ENCODE peak calls at places on chromosomes 13 and 19, in seven cellular contexts. B, M, A, E, H, G and P are unnamed samples.

GRCh38 chr13:112165712-112166111 is 98.8 kb downstream of the SOX1 start:
- DNase-seq in H (no peak), G (no peak), A (no peak), M (no peak), E (no peak), B (no peak), P (no peak)

GRCh38 chr13:97911311-97912138 is 42.0 kb upstream of the IPO5 start:
- DNase-seq in E (peak), B (peak), M (no peak), H (no peak), A (no peak), G (peak), P (no peak)

GRCh38 chr13:20499986-20500385 is 25.7 kb downstream of the CRYL1 start:
- DNase-seq in M (no peak), E (no peak), H (no peak), B (no peak), A (no peak), G (no peak), P (no peak)

GRCh38 chr19:478236-478888 is 17.5 kb upstream of the SHC2 start:
- DNase-seq in M (no peak), H (no peak), G (no peak), E (no peak), B (no peak), A (no peak), P (no peak)

GRCh38 chr19:42606660-42607351 is 12.1 kb upstream of the CEACAM8 start:
- DNase-seq in B (peak), A (peak), H (no peak), E (peak), M (no peak), G (peak), P (peak)

GRCh38 chr13:45046445-45046844 is 57.1 kb downstream of the GPALPP1 start:
- DNase-seq in A (no peak), B (no peak), M (no peak), E (no peak), G (no peak), H (no peak), P (no peak)

GRCh38 chr13:63305641-63306133 is 1890.0 kb upstream of the PCDH20 start:
- DNase-seq in A (no peak), H (no peak), E (no peak), M (no peak), B (no peak), G (no peak), P (no peak)

GRCh38 chr13:26541041-26541440 is 16.4 kb upstream of the WASF3 start:
- DNase-seq in G (no peak), E (no peak), H (no peak), A (no peak), B (no peak), M (no peak), P (no peak)

GRCh38 chr13:112113851-112114250 is 46.9 kb downstream of the SOX1 start:
- DNase-seq in E (no peak), H (no peak), B (no peak), G (no peak), A (no peak), M (peak), P (no peak)

GRCh38 chr13:43132228-43132627 is 108.8 kb downstream of the DNAJC15 start:
- DNase-seq in B (peak), G (no peak), M (no peak), E (no peak), A (peak), H (no peak), P (peak)

GRCh38 chr19:43765109-43765876 is 10.5 kb upstream of the SMG9 start:
- DNase-seq in G (no peak), H (peak), M (peak), B (peak), A (peak), E (no peak), P (peak)

GRCh38 chr19:46984077-46985010 is 35.3 kb upstream of the NPAS1 start:
- DNase-seq in H (no peak), B (peak), E (peak), A (no peak), M (no peak), G (no peak), P (no peak)

GRCh38 chr19:52957591-52957990 is 5.1 kb downstream of the ZNF816 start:
- DNase-seq in M (no peak), E (no peak), G (no peak), B (no peak), H (no peak), A (no peak), P (no peak)

GRCh38 chr19:37342753-37343152 is 28.1 kb upstream of the ZNF527 start:
- DNase-seq in B (no peak), H (no peak), G (no peak), E (no peak), M (no peak), A (no peak), P (no peak)

GRCh38 chr13:20383058-20383457 is 142.6 kb downstream of the CRYL1 start:
- DNase-seq in E (no peak), M (no peak), H (no peak), G (no peak), A (no peak), B (no peak), P (no peak)

GRCh38 chr13:30413842-30414241 is 8.5 kb upstream of the UBE2L5 start:
- DNase-seq in G (no peak), M (no peak), H (no peak), E (no peak), B (no peak), A (no peak), P (no peak)

GRCh38 chr13:112576191-112576590 is 11.8 kb downstream of the TUBGCP3 start:
- DNase-seq in M (no peak), G (no peak), B (no peak), H (no peak), E (no peak), A (no peak), P (no peak)

GRCh38 chr13:39684531-39685137 is 29.2 kb downstream of the COG6 start:
- DNase-seq in M (no peak), A (no peak), E (peak), H (no peak), B (peak), G (no peak), P (no peak)

GRCh38 chr19:32407004-32407992 is 1.7 kb downstream of the DPY19L3 start:
- DNase-seq in H (no peak), G (no peak), A (peak), M (peak), B (peak), E (peak), P (peak)

GRCh38 chr19:41904118-41904870 is 21.3 kb downstream of the ARHGEF1 start:
- DNase-seq in E (no peak), A (peak), B (peak), G (no peak), H (no peak), M (no peak), P (peak)

GRCh38 chr13:52954838-52955237 is 73.8 kb upstream of the OLFM4 start:
- DNase-seq in M (no peak), A (no peak), B (no peak), H (no peak), E (no peak), G (no peak), P (no peak)

GRCh38 chr19:6735181-6735891 is 2.0 kb downstream of the GPR108 start:
- DNase-seq in A (no peak), B (no peak), M (no peak), G (no peak), E (peak), H (no peak), P (no peak)

GRCh38 chr13:19961484-19961883 is 3.0 kb downstream of the ZMYM2 start:
- DNase-seq in G (no peak), E (no peak), M (no peak), H (no peak), A (no peak), B (no peak), P (no peak)

GRCh38 chr19:55165952-55166529 is 372 bp downstream of the DNAAF3 start:
- DNase-seq in G (peak), E (peak), B (peak), H (no peak), M (peak), A (peak), P (peak)

GRCh38 chr13:43356566-43356965 is 333.2 kb downstream of the DNAJC15 start:
- DNase-seq in H (no peak), A (no peak), B (no peak), G (no peak), M (no peak), E (no peak), P (no peak)

GRCh38 chr13:60583911-60584753 is 187.1 kb downstream of the TDRD3 start:
- DNase-seq in B (no peak), M (no peak), A (no peak), E (no peak), H (no peak), G (peak), P (peak)
- TF ChIP-seq POLR2AphosphoS5 in B (no peak), M (no peak), A (no peak), E (no peak), H (no peak), G (peak), P (no peak)

GRCh38 chr19:35204799-35205732 is 23.5 kb downstream of the FAM187B start:
- DNase-seq in H (peak), G (no peak), E (no peak), B (no peak), M (no peak), A (no peak), P (peak)
- TF ChIP-seq EP300 in H (peak), G (no peak), E (no peak), B (no peak), M (no peak), A (no peak), P (no peak)

DNA sequence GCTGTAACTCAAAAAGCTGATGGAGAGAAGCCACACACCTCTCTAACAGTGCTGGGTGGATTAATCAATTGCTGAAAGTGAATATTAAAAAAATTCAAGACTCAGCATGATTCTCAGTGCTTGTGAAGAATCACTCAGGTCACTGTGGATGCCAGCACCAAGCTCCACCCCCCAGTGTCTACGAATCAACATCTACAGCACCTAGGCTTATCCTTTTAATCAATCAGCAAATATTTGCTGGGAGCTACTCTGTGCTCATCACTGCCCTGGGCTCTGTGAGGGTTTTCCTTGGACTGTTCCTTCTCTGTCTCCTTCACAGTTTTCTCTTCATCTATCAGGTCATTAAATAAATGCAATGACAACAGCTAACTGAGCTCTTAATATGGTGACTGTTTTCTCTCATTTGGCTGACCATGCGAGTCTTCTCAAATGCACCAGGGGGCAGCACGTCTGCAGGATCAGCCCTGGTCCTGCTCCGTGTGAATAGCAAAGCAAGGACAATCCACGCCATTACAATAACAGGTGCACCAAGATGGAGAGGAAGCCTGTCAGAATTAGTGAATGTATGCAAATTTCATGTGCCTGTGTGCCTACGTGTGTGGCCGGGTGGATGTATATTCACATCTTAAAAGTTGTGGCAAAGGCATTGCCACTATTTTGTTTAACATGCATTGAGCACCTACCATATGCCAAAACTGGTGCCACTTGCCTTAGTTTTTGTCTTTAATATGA is 14.6 kb upstream of the C13orf42 start:
- DNase-seq in B (peak), H (peak), G (peak), M (peak), E (peak), A (peak), P (peak)
- TF ChIP-seq POLR2AphosphoS5 in B (no peak), H (no peak), G (no peak), M (no peak), E (no peak), A (no peak), P (no peak)

GRCh38 chr13:25292301-25292700 is 5.0 kb upstream of the MTMR6 start:
- DNase-seq in A (no peak), E (peak), M (no peak), H (no peak), B (no peak), G (no peak), P (no peak)

GRCh38 chr13:25291691-25292090 is 4.4 kb upstream of the MTMR6 start:
- DNase-seq in E (no peak), G (no peak), M (no peak), H (no peak), B (no peak), A (no peak), P (no peak)

GRCh38 chr13:25288966-25289365 is 1.7 kb upstream of the MTMR6 start:
- DNase-seq in G (no peak), M (no peak), B (no peak), A (no peak), E (no peak), H (no peak), P (no peak)

GRCh38 chr13:25286308-25286968 is 850 bp downstream of the MTMR6 start:
- DNase-seq in M (no peak), A (no peak), E (peak), G (no peak), B (peak), H (no peak), P (peak)

GRCh38 chr13:25286969-25287961 is at the start of gene MTMR6:
- DNase-seq in B (peak), E (peak), H (peak), A (peak), G (peak), M (peak), P (peak)
- TF ChIP-seq EP300 in B (no peak), E (no peak), H (peak), A (no peak), G (no peak), M (no peak), P (no peak)

DNA sequence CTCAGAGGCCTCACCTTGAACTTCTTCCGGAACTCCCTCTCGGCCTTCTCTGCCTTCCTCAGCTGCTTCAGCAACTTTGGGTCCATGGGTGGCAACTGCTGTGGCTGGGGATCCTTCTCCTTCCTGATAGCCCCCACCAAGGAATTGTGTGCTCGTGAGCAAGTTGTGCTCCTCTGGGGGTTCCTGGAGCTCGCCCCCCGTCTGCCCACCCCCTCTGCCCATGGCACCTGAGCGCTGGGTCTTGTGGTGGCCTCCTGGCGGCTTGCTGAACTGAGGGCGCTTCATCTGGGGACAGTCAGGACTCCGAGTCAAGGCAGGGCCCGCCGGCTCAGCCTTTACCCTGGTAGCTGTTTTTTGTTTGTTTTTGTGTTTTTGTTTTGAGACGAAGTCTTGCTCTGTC is 11.6 kb downstream of the PRAM1 start:
- DNase-seq in M (no peak), A (no peak), G (no peak), H (no peak), E (no peak), B (no peak), P (no peak)
- TF ChIP-seq POLR2AphosphoS5 in M (no peak), A (no peak), G (no peak), H (no peak), E (no peak), B (no peak), P (no peak)

GRCh38 chr19:1675633-1676350 is 23.4 kb upstream of the TCF3 start:
- DNase-seq in E (peak), G (no peak), H (no peak), B (no peak), M (no peak), A (peak), P (no peak)
- TF ChIP-seq EP300 in E (no peak), G (no peak), H (no peak), B (no peak), M (no peak), A (no peak), P (no peak)

GRCh38 chr19:3979674-3980352 is 5.5 kb downstream of the EEF2 start:
- DNase-seq in H (no peak), G (no peak), M (peak), E (peak), A (no peak), B (no peak), P (no peak)
- TF ChIP-seq POLR2AphosphoS5 in H (peak), G (peak), M (no peak), E (no peak), A (no peak), B (peak), P (peak)

DNA sequence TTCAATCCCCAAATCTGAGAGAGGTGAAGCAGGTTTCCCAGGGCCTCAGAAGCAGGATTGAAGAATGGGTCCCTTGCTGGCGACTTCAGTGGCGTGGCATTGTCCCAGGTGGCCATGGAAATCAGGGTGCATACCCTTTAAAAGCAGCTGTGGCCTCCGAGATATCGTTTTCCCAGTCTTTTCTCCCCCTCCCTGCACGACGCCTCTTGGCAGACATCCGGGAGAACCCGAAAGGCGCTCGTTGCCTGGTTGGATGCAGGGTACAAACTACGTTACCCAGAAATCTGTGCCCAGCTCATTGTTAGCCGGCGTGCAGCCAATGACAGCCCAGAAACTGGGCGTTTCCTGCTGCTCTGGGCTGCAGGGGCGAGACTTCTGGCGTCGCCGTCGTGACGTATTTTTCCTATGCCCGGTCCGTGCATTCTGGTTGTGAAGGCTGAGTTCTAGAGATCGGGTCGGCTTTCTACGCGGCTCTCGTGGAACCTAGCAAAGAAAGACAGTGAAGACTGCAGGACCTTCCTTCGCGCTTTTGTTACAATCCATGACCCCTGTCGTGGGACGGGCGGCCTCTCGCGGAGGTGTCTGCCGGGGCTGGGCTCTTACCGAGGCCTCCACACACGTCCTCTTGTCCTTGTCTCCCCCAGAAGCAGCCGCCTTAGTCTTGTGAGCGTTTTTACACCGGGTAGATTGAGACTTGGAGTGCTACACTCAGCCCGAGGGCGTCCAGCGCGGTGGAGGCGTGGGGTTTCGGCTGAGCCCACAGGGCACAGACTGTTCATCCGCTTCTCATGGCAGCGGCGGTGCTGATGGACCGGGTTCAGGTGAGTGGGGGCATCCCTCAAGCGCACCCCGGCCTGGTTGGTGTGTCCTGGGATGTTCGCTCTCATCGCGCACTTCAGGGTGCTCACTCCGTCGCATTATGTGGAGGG is at the start of gene ZNF304:
- DNase-seq in A (peak), G (peak), H (peak), M (peak), E (peak), B (peak), P (peak)
- TF ChIP-seq EP300 in A (no peak), G (no peak), H (no peak), M (no peak), E (no peak), B (no peak), P (no peak)

GRCh38 chr13:41577437-41577836 is 120.1 kb downstream of the RGCC start:
- DNase-seq in A (peak), B (no peak), G (no peak), E (no peak), M (peak), H (no peak), P (no peak)
- TF ChIP-seq POLR2AphosphoS5 in A (no peak), B (no peak), G (no peak), E (no peak), M (peak), H (no peak), P (no peak)